ENCODE peak calls at places on chromosomes 1 and 21, in six cellular contexts. V is psoas muscle, F is kidney, D is thyroid gland, Z is GM23338, A is GM06990. R is an unnamed sample.

GRCh38 chr1:3154081-3154795 is 85.2 kb downstream of the PRDM16 start:
- DNase-seq in A (no peak), V (no peak), F (no peak), D (no peak), Z (no peak), R (no peak)

GRCh38 chr1:202711949-202712635 is 1.8 kb upstream of the SYT2 start:
- DNase-seq in D (no peak), F (no peak), V (no peak), Z (peak; percentile 67), A (no peak), R (no peak)

GRCh38 chr1:34163792-34164509 is 1.1 kb downstream of the CSMD2 start:
- DNase-seq in D (no peak), V (peak; percentile 15), Z (peak; percentile 72), A (no peak), F (no peak), R (no peak)

GRCh38 chr1:89464008-89464407 is 60.6 kb upstream of the LRRC8B start:
- DNase-seq in D (no peak), Z (no peak), A (peak; percentile 30), V (no peak), F (no peak), R (no peak)

GRCh38 chr1:37574834-37575479 is 18.2 kb downstream of the DNALI1 start:
- DNase-seq in F (no peak), V (no peak), A (no peak), D (no peak), Z (no peak), R (no peak)

GRCh38 chr1:103931891-103932290 is 182.2 kb downstream of the AMY1C start:
- DNase-seq in V (no peak), D (no peak), Z (no peak), F (no peak), A (no peak), R (no peak)

GRCh38 chr1:64675718-64676345 is 69.0 kb upstream of the RAVER2 start:
- DNase-seq in D (no peak), V (no peak), Z (peak; percentile 51), A (no peak), F (no peak), R (no peak)

GRCh38 chr1:84780000-84780716 is 89.9 kb upstream of the SSX2IP start:
- DNase-seq in F (no peak), D (no peak), Z (no peak), A (no peak), V (no peak), R (no peak)

GRCh38 chr1:92230736-92231135 is 13.0 kb downstream of the C1orf146 start:
- DNase-seq in Z (no peak), A (no peak), D (no peak), V (no peak), F (no peak), R (no peak)

GRCh38 chr1:218171302-218171893 is 113.7 kb upstream of the RRP15 start:
- DNase-seq in D (no peak), V (no peak), A (no peak), F (no peak), Z (peak; percentile 49), R (no peak)

GRCh38 chr21:32022141-32022540 is 149.3 kb downstream of the HUNK start:
- DNase-seq in F (no peak), V (no peak), A (no peak), Z (no peak), D (no peak), R (no peak)

GRCh38 chr1:22677861-22678521 is 25.0 kb downstream of the C1QB start:
- DNase-seq in D (no peak), Z (no peak), A (no peak), V (no peak), F (no peak), R (no peak)

GRCh38 chr1:193736507-193736906 is 550.1 kb upstream of the B3GALT2 start:
- DNase-seq in D (no peak), F (no peak), A (no peak), Z (no peak), V (no peak), R (no peak)

GRCh38 chr1:37317870-37318431 is 156.4 kb upstream of the ZC3H12A start:
- DNase-seq in V (no peak), D (peak; percentile 57), A (no peak), F (no peak), Z (peak; percentile 48), R (no peak)

GRCh38 chr1:88768187-88768586 is 84.1 kb downstream of the PKN2 start:
- DNase-seq in A (no peak), Z (peak; percentile 32), D (no peak), V (no peak), F (no peak), R (no peak)

GRCh38 chr1:209895709-209896108 is 42.3 kb upstream of the SYT14 start:
- DNase-seq in A (no peak), V (no peak), D (peak; percentile 68), F (no peak), Z (no peak), R (no peak)

GRCh38 chr1:25477448-25478034 is 46.8 kb downstream of the MACO1 start:
- DNase-seq in A (no peak), Z (no peak), F (no peak), V (no peak), D (no peak), R (no peak)

GRCh38 chr1:24051206-24051945 is 60.6 kb downstream of the MYOM3 start:
- DNase-seq in Z (no peak), A (no peak), F (no peak), D (no peak), V (no peak), R (no peak)

GRCh38 chr1:167708940-167709389 is 12.8 kb upstream of the MPZL1 start:
- DNase-seq in F (no peak), Z (no peak), V (no peak), A (peak; percentile 62), D (no peak), R (no peak)

GRCh38 chr1:107787299-107787698 is 177.7 kb downstream of the VAV3 start:
- DNase-seq in Z (peak; percentile 69), D (peak; percentile 50), A (no peak), V (no peak), F (no peak), R (no peak)

GRCh38 chr21:42582422-42583149 is 68.9 kb downstream of the SLC37A1 start:
- DNase-seq in V (no peak), F (no peak), Z (no peak), A (no peak), D (no peak), R (peak; percentile 47)
- TF ChIP-seq CTCF in V (no peak), F (no peak), Z (no peak), A (no peak), D (no peak), R (no peak)

GRCh38 chr1:207181838-207182237 is 77.8 kb downstream of the C4BPA start:
- DNase-seq in F (no peak), V (no peak), Z (peak; percentile 12), A (no peak), D (no peak), R (no peak)
- TF ChIP-seq CTCF in F (peak; percentile 19), V (peak; percentile 35), Z (peak; percentile 65), A (peak; percentile 17), D (peak; percentile 24), R (no peak)

GRCh38 chr1:111446967-111447892 is 1.8 kb downstream of the WDR77 start:
- DNase-seq in A (no peak), D (no peak), V (no peak), F (no peak), Z (no peak), R (no peak)

GRCh38 chr1:111448482-111448917 is 556 bp downstream of the WDR77 start:
- DNase-seq in D (no peak), V (no peak), A (no peak), F (no peak), Z (no peak), R (no peak)

GRCh38 chr1:111449703-111450017 is 396 bp downstream of the ATP5PB start:
- DNase-seq in D (no peak), Z (no peak), V (no peak), F (no peak), A (no peak), R (no peak)

GRCh38 chr1:111450185-111450584 is 921 bp downstream of the ATP5PB start:
- DNase-seq in V (no peak), A (no peak), D (no peak), Z (no peak), F (no peak), R (no peak)

GRCh38 chr1:111448918-111449702 is at the start of the genes ATP5PB and WDR77:
- DNase-seq in D (peak; percentile 94), Z (peak; percentile 100), A (peak; percentile 90), F (peak; percentile 98), V (peak; percentile 93), R (peak; percentile 97)
- TF ChIP-seq CTCF in D (no peak), Z (no peak), A (no peak), F (no peak), V (peak; percentile 9), R (peak; percentile 34)

GRCh38 chr1:197521118-197521739 is 253.2 kb downstream of the CRB1 start:
- DNase-seq in D (no peak), V (no peak), Z (peak; percentile 80), A (peak; percentile 13), F (no peak), R (no peak)
- TF ChIP-seq CTCF in D (peak; percentile 51), V (peak; percentile 50), Z (peak; percentile 73), A (peak; percentile 63), F (peak; percentile 38), R (peak; percentile 87)

DNA sequence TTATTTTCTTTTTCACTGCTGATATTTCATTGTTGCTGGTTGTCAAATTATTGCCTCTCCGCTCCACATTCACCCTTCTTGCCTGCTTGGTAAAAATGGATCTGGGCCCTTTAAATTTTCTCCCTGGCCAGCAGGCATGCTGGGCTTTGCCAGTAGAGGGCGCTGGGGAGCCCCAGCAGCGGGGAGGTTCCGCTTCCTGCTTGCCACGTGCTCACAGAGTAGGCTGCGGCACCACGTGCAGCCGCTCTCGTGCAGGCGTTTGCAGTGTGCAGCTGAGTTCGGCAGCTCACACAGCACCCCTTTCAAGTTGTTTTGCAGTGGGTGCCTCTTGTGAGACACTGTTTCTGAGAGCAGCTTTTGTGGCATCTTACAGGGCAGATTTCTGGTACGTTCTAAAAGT is at the start of gene ACTL8:
- DNase-seq in A (no peak), V (no peak), F (peak; percentile 41), D (no peak), Z (no peak), R (no peak)
- TF ChIP-seq CTCF in A (peak; percentile 47), V (no peak), F (no peak), D (no peak), Z (peak; percentile 41), R (peak; percentile 54)

DNA sequence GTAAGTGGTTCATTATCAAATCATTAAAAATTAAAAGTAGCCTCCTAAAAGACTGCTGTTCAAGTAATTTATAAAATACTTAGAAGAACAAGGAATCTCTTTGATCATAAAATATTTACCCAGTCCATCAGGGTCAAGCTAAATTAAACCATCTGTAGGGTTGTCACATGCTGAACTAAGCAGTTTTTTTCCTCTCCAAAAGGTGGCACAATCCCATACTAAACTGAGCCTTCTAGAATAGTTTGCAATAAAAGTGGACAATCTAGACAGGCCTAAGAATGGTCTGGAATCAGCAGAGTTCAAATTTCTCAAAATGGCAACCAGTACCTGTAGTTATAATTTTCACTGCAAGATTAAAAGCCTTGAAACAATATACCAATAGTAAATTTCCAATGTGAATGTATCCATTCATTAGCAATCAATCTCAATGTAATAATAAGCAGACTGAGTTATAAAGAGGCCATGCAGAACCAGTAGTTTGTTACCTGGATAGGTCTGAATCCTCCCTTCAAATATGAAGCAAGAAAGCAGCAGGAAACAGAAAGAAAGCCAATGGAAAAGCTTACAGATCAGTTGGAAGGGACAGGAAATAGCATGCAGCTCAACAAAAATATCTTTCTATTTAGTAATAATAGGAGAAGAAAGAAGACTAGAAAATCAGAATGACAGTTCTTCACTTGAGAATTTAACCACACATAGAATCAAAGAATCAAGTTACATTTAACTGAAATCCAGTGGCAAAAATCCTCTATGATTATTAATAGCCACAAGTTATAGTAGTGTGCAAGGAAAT is 194.6 kb downstream of the EIF4G3 start:
- DNase-seq in V (no peak), D (no peak), F (no peak), Z (peak; percentile 21), A (no peak), R (no peak)
- TF ChIP-seq CTCF in V (no peak), D (peak; percentile 55), F (peak; percentile 39), Z (peak; percentile 25), A (peak; percentile 34), R (peak; percentile 80)